ENCODE peak calls at places on chromosomes 6 and 20, in seven cellular contexts. S, P, K, H, M, B and V are unnamed samples. For H3K4me1, the result is how much of the 10 kb centered on the place peaks cover.

GRCh38 chr6:147904416-147904815 is 395.9 kb downstream of the SAMD5 start:
- DNase-seq in K (no peak), P (no peak), M (no peak), H (no peak), S (no peak), B (no peak), V (no peak)

GRCh38 chr6:17417817-17418216 is 24.4 kb downstream of the CAP2 start:
- DNase-seq in K (peak), M (no peak), B (peak), H (no peak), P (no peak), S (no peak), V (no peak)

GRCh38 chr6:157263881-157264397 is 59.4 kb downstream of the TMEM242 start:
- DNase-seq in K (no peak), M (no peak), P (no peak), B (no peak), S (no peak), H (no peak), V (no peak)

GRCh38 chr6:152078804-152079203 is 271.3 kb downstream of the ESR1 start:
- DNase-seq in B (peak), S (no peak), M (no peak), K (no peak), H (no peak), P (no peak), V (no peak)

GRCh38 chr6:105560611-105561066 is 157.8 kb upstream of the PREP start:
- DNase-seq in P (no peak), B (no peak), H (no peak), M (no peak), K (no peak), S (no peak), V (no peak)

GRCh38 chr6:109508166-109508860 is 25.3 kb upstream of the ZBTB24 start:
- DNase-seq in K (no peak), M (no peak), P (no peak), H (no peak), S (no peak), B (peak), V (no peak)

GRCh38 chr20:58142843-58143185 is 85.6 kb downstream of the ANKRD60 start:
- DNase-seq in K (no peak), S (no peak), H (no peak), B (no peak), P (no peak), M (peak), V (peak)

GRCh38 chr6:29653452-29654038 is 3.3 kb upstream of the MOG start:
- DNase-seq in H (no peak), K (peak), P (no peak), S (no peak), M (no peak), B (peak), V (peak)

GRCh38 chr6:28695671-28696537 is 170.2 kb downstream of the GPX5 start:
- DNase-seq in P (no peak), H (no peak), M (no peak), K (no peak), B (no peak), S (no peak), V (no peak)

GRCh38 chr20:2820084-2820895 is 4.1 kb downstream of the TMEM239 start:
- DNase-seq in S (peak), K (no peak), P (no peak), H (no peak), M (peak), B (peak), V (no peak)

GRCh38 chr6:165568326-165568725 is 94.7 kb downstream of the PDE10A start:
- DNase-seq in K (no peak), H (no peak), S (no peak), M (no peak), P (no peak), B (no peak), V (no peak)

GRCh38 chr20:59751075-59751711 is 146.9 kb downstream of the PHACTR3 start:
- DNase-seq in S (no peak), P (peak), H (peak), K (peak), M (peak), B (peak), V (peak)
- TF ChIP-seq CTCF in S (no peak), P (peak), H (peak), K (peak), M (peak), B (peak), V (peak)

DNA sequence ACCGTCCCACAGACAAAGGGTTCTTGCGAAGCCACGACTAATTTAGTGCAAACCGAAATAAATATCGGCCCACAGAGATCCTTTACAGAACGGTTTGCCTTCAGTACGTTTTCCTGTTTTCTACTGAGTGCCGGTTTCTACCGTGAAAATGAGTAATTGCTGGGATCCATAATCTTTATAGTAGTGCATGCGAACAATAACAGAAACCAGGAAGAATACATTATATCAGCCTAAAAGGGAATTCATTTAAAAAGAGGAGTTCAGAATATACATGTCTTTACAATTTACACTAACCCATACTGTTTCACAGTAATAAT is 292 bp upstream of the MTCL3 start:
- DNase-seq in M (no peak), K (no peak), H (no peak), S (no peak), B (no peak), P (no peak), V (no peak)
- H3K4me3 ChIP-seq in M (peak), K (peak), H (no peak), S (no peak), B (peak), P (no peak), V (no peak)

GRCh38 chr6:24900917-24901697 is 34.7 kb downstream of the RIPOR2 start:
- DNase-seq in B (no peak), M (no peak), H (no peak), P (no peak), S (no peak), K (no peak), V (no peak)

GRCh38 chr6:24902782-24903181 is 33.0 kb downstream of the RIPOR2 start:
- DNase-seq in B (no peak), M (no peak), K (no peak), P (no peak), S (no peak), H (no peak), V (no peak)

GRCh38 chr6:24903681-24904080 is 32.1 kb downstream of the RIPOR2 start:
- DNase-seq in P (no peak), S (no peak), K (no peak), M (no peak), B (no peak), H (no peak), V (no peak)

GRCh38 chr6:24899647-24900325 is 36.0 kb downstream of the RIPOR2 start:
- DNase-seq in M (no peak), H (no peak), P (no peak), B (no peak), S (no peak), K (no peak), V (no peak)

GRCh38 chr6:24901698-24902328 is 33.9 kb downstream of the RIPOR2 start:
- DNase-seq in S (no peak), P (no peak), K (no peak), B (no peak), M (no peak), H (no peak), V (no peak)
- H3K4me1 ChIP-seq in S (half or more), P (under half), K (under half), B (under half), M (under half), H (under half), V (under half)

DNA sequence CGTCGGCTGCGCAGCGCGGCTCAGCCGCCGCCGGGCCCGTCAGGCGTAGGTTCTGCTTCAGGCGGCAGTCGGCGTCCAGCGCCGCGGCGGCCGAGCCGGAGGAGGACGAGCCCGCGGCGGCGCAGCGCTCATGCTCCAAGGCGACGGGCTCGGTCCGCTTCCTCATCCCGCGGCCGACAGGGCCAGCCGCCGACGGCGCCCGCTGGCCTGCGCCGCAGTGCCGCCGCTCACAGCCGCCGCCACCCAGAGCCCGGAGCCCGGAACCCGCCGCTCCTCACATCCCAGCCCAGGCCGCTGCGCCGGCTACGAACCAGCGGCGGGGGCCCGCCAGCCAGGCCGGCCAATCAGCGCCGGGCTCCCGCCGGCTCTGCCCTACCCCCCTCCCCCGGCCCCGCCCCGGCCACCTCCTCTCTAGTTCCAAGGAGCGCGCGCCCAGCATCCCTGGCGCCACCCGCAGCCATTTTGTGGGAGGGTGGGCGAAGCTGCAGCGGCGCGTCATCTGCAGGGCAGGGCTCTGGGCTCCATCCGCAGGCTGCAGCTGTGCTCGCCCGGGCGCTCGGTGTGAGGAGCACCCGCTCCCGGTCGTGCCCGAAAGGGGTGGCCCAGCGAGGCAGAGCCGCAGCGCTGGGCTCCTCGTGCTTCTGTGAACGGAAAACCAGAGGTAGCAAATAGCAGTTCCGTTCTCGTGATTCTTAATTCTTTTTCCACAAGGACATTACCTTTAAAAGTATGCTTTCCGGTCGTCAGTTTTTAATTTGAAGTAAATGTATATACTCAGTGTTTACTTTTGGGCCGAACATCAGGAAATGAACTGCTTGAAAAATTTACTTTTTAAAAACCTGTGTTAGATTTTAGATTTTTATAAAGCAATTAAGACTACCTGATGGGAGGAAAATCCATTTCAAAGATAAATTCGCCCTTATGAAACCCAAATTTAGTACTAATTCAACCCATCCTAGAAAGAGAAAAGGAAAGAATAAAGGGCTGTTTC is at the start of gene ABHD12:
- DNase-seq in H (peak), S (peak), P (peak), K (peak), B (peak), M (peak), V (peak)
- TF ChIP-seq CTCF in H (no peak), S (no peak), P (no peak), K (no peak), B (no peak), M (no peak), V (no peak)

GRCh38 chr6:34791842-34792604 is at the start of gene BLTP3A:
- DNase-seq in M (peak), S (peak), B (peak), H (peak), P (peak), K (peak), V (peak)

GRCh38 chr6:34793877-34794276 is 2.0 kb downstream of the BLTP3A start:
- DNase-seq in M (no peak), P (no peak), S (no peak), K (no peak), B (no peak), H (no peak), V (no peak)

GRCh38 chr6:34791164-34791841 is 580 bp upstream of the BLTP3A start:
- DNase-seq in K (peak), H (peak), B (peak), M (peak), S (peak), P (peak), V (peak)

GRCh38 chr6:34795836-34796425 is 4.0 kb downstream of the BLTP3A start:
- DNase-seq in B (no peak), H (no peak), K (no peak), P (no peak), S (no peak), M (no peak), V (no peak)

DNA sequence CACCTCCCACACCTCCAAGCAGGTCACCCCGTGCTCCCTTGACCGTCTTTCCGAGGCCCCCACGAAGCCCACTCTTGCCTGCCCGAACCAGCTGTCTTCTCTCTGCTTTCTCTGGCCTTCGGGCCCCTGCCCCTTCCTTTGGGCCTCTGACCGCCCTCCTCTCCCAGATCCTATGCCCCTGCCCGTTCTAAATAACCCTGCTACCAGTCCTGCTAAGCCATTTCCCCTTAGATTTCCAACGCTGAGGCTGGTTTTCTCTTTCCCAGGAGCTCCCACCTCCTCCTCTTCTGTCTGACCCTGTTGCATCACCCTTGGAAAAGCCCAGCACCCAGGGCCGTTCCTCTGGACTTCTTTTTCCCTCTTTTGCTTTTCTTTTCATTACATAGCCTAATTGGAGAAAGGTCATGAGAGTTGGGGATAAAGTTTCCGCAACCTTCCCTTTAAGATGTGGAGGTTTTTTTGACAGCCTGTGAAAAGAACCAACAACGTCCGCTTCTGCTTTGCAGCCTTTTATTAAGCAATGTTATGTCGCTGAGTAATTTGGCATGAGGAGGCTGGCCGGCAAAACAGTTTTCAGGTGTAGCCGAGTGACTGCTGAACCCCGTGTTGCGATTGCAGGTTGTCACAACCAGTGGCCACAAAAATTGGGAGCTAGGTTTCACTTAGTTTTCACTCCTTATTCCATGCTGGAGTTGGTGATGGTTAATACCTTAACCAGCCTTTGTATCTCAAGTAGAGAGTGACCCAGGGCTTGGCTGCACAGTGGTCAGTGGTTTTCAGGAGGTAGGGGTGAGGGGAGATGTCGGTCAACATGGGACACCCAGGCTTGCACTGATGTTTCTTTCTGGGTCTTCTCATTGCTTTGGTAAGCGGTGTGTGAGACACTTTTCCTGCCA is 970 bp downstream of the BLTP3A start:
- DNase-seq in B (peak), H (no peak), P (peak), S (peak), M (no peak), K (peak), V (peak)
- H3K4me3 ChIP-seq in B (peak), H (peak), P (peak), S (peak), M (peak), K (peak), V (peak)

GRCh38 chr6:125802383-125802782 is 11.6 kb downstream of the NCOA7 start:
- DNase-seq in H (no peak), B (no peak), S (no peak), K (no peak), P (no peak), M (no peak), V (no peak)
- H3K4me1 ChIP-seq in H (under half), B (under half), S (under half), K (under half), P (under half), M (under half), V (under half)

GRCh38 chr6:10528170-10528981 is 7.2 kb downstream of the GCNT2 start:
- DNase-seq in S (peak), B (no peak), P (no peak), H (no peak), M (no peak), K (no peak), V (peak)
- TF ChIP-seq CTCF in S (no peak), B (no peak), P (no peak), H (no peak), M (no peak), K (no peak), V (no peak)

GRCh38 chr6:90109141-90109540 is 187.5 kb downstream of the BACH2 start:
- DNase-seq in P (no peak), M (no peak), K (no peak), S (no peak), B (no peak), H (no peak), V (no peak)

GRCh38 chr6:90110971-90111370 is 185.7 kb downstream of the BACH2 start:
- DNase-seq in M (no peak), B (no peak), S (peak), H (no peak), K (no peak), P (no peak), V (no peak)

GRCh38 chr6:90113389-90113788 is 183.3 kb downstream of the BACH2 start:
- DNase-seq in P (no peak), K (no peak), S (no peak), H (no peak), B (no peak), M (no peak), V (no peak)

GRCh38 chr6:90107721-90108364 is 188.8 kb downstream of the BACH2 start:
- DNase-seq in S (no peak), B (peak), M (no peak), H (no peak), P (no peak), K (no peak), V (no peak)

GRCh38 chr6:90111387-90111786 is 185.3 kb downstream of the BACH2 start:
- DNase-seq in H (no peak), S (no peak), K (no peak), B (no peak), P (no peak), M (no peak), V (no peak)
- H3K4me3 ChIP-seq in H (no peak), S (no peak), K (no peak), B (no peak), P (no peak), M (no peak), V (no peak)